ENCODE peak calls at places on chromosomes 13 and 19, in seven cellular contexts. One of them, this sample, is unnamed.
A peak's percentile ranks its signal among the peaks of the same experiment; 100 is the strongest.

GRCh38 chr19:50851620-50852019 is 3.1 kb upstream of the KLK3 start:
- DNase-seq in neuronal stem cell: no peak
- DNase-seq in H1: no peak
- DNase-seq in IMR-90: no peak
- DNase-seq in trophoblast cell: no peak
- DNase-seq in H9: no peak
- DNase-seq in mesendoderm: no peak
- DNase-seq in this sample: no peak

GRCh38 chr19:1856698-1857603 is 6.4 kb downstream of the KLF16 start:
- DNase-seq in neuronal stem cell: no peak
- DNase-seq in H1: no peak
- DNase-seq in IMR-90: peak; percentile 70
- DNase-seq in mesendoderm: peak; percentile 86
- DNase-seq in H9: peak; percentile 85
- DNase-seq in trophoblast cell: peak; percentile 89
- DNase-seq in this sample: peak; percentile 85

GRCh38 chr13:54980651-54981050 is 1952.0 kb downstream of the OLFM4 start:
- DNase-seq in neuronal stem cell: no peak
- DNase-seq in trophoblast cell: no peak
- DNase-seq in H9: no peak
- DNase-seq in mesendoderm: no peak
- DNase-seq in IMR-90: no peak
- DNase-seq in H1: no peak
- DNase-seq in this sample: peak; percentile 20

GRCh38 chr19:32750441-32751055 is 31.0 kb downstream of the TDRD12 start:
- DNase-seq in neuronal stem cell: no peak
- DNase-seq in H9: no peak
- DNase-seq in trophoblast cell: peak; percentile 72
- DNase-seq in IMR-90: no peak
- DNase-seq in H1: no peak
- DNase-seq in mesendoderm: no peak
- DNase-seq in this sample: no peak

GRCh38 chr13:43196171-43196611 is 172.8 kb downstream of the DNAJC15 start:
- DNase-seq in neuronal stem cell: no peak
- DNase-seq in H9: no peak
- DNase-seq in H1: no peak
- DNase-seq in mesendoderm: no peak
- DNase-seq in trophoblast cell: no peak
- DNase-seq in IMR-90: peak; percentile 8
- DNase-seq in this sample: peak; percentile 8

GRCh38 chr19:48645652-48646191 is at the start of gene CA11:
- DNase-seq in neuronal stem cell: no peak
- DNase-seq in trophoblast cell: no peak
- DNase-seq in mesendoderm: peak; percentile 93
- DNase-seq in IMR-90: no peak
- DNase-seq in H1: no peak
- DNase-seq in H9: peak; percentile 55
- DNase-seq in this sample: no peak

GRCh38 chr13:105341758-105342157 is 1193.7 kb downstream of the EFNB2 start:
- DNase-seq in trophoblast cell: no peak
- DNase-seq in neuronal stem cell: no peak
- DNase-seq in mesendoderm: no peak
- DNase-seq in H1: no peak
- DNase-seq in H9: no peak
- DNase-seq in IMR-90: no peak
- DNase-seq in this sample: no peak

GRCh38 chr13:110374644-110375370 is 67.7 kb downstream of the COL4A2 start:
- DNase-seq in H1: no peak
- DNase-seq in IMR-90: no peak
- DNase-seq in mesendoderm: peak; percentile 45
- DNase-seq in neuronal stem cell: no peak
- DNase-seq in H9: no peak
- DNase-seq in trophoblast cell: peak; percentile 91
- DNase-seq in this sample: no peak

GRCh38 chr19:17244618-17245534 is 843 bp downstream of the NR2F6 start:
- DNase-seq in H1: no peak
- DNase-seq in mesendoderm: no peak
- DNase-seq in H9: no peak
- DNase-seq in IMR-90: no peak
- DNase-seq in trophoblast cell: no peak
- DNase-seq in neuronal stem cell: no peak
- DNase-seq in this sample: no peak

GRCh38 chr13:66014757-66015156 is 1215.4 kb downstream of the PCDH9 start:
- DNase-seq in H1: no peak
- DNase-seq in IMR-90: peak; percentile 2
- DNase-seq in H9: no peak
- DNase-seq in mesendoderm: no peak
- DNase-seq in trophoblast cell: no peak
- DNase-seq in neuronal stem cell: no peak
- DNase-seq in this sample: no peak

GRCh38 chr19:39778763-39779162 is at the start of gene LEUTX:
- DNase-seq in trophoblast cell: no peak
- DNase-seq in H9: no peak
- DNase-seq in mesendoderm: no peak
- DNase-seq in H1: no peak
- DNase-seq in IMR-90: no peak
- DNase-seq in neuronal stem cell: no peak
- DNase-seq in this sample: no peak

GRCh38 chr13:113164492-113164891 is 6.0 kb downstream of the PROZ start:
- DNase-seq in neuronal stem cell: no peak
- DNase-seq in trophoblast cell: no peak
- DNase-seq in mesendoderm: no peak
- DNase-seq in IMR-90: no peak
- DNase-seq in H9: no peak
- DNase-seq in H1: no peak
- DNase-seq in this sample: no peak

GRCh38 chr13:43822969-43823368 is 36.2 kb upstream of the ENOX1 start:
- DNase-seq in H9: no peak
- DNase-seq in trophoblast cell: no peak
- DNase-seq in IMR-90: no peak
- DNase-seq in mesendoderm: no peak
- DNase-seq in neuronal stem cell: no peak
- DNase-seq in H1: no peak
- DNase-seq in this sample: no peak

GRCh38 chr13:50365300-50365682 is 350.0 kb downstream of the KCNRG start:
- DNase-seq in H1: no peak
- DNase-seq in neuronal stem cell: no peak
- DNase-seq in mesendoderm: no peak
- DNase-seq in H9: no peak
- DNase-seq in trophoblast cell: no peak
- DNase-seq in IMR-90: no peak
- DNase-seq in this sample: no peak

DNA sequence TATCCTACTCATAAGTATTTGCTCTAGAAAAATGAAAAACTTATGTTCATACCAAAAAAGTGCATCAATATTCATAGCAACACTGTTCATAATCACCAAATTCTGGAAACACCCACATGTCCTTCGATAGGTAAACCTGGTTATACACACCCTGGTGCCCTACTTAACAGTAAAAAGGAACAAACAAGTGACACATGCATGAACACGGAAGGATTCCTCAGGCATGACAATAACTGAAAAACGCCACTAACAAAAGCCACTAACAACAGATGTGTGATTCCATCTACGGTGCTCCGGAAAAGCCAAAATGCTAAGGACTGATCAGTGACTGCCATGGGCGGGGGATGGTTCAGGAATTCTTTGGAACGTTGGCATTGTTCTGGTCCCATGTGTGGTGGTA is 65.5 kb downstream of the STK24 start:
- DNase-seq in IMR-90: no peak
- DNase-seq in neuronal stem cell: no peak
- DNase-seq in mesendoderm: no peak
- DNase-seq in H9: no peak
- DNase-seq in trophoblast cell: no peak
- DNase-seq in H1: no peak
- DNase-seq in this sample: no peak
- H3K4ac ChIP-seq in IMR-90: no peak overlapping the region
- H3K4ac ChIP-seq in neuronal stem cell: no peak overlapping the region
- H3K4ac ChIP-seq in mesendoderm: no peak overlapping the region
- H3K4ac ChIP-seq in H9: no peak overlapping the region
- H3K4ac ChIP-seq in trophoblast cell: no peak overlapping the region
- H3K4ac ChIP-seq in H1: no peak overlapping the region
- H3K4ac ChIP-seq in this sample: no peak overlapping the region

GRCh38 chr19:9052894-9053293 is 34.0 kb upstream of the OR1M1 start:
- DNase-seq in trophoblast cell: no peak
- DNase-seq in H9: no peak
- DNase-seq in H1: no peak
- DNase-seq in IMR-90: no peak
- DNase-seq in mesendoderm: no peak
- DNase-seq in neuronal stem cell: no peak
- DNase-seq in this sample: no peak

GRCh38 chr19:9054207-9054606 is 32.7 kb upstream of the OR1M1 start:
- DNase-seq in IMR-90: no peak
- DNase-seq in neuronal stem cell: no peak
- DNase-seq in H1: no peak
- DNase-seq in mesendoderm: no peak
- DNase-seq in trophoblast cell: no peak
- DNase-seq in H9: no peak
- DNase-seq in this sample: no peak

GRCh38 chr19:9060559-9061340 is 26.1 kb upstream of the OR1M1 start:
- DNase-seq in trophoblast cell: no peak
- DNase-seq in H9: no peak
- DNase-seq in IMR-90: no peak
- DNase-seq in H1: no peak
- DNase-seq in neuronal stem cell: no peak
- DNase-seq in mesendoderm: no peak
- DNase-seq in this sample: no peak

GRCh38 chr19:9057505-9058258 is 29.2 kb upstream of the OR1M1 start:
- DNase-seq in H9: no peak
- DNase-seq in mesendoderm: no peak
- DNase-seq in neuronal stem cell: no peak
- DNase-seq in trophoblast cell: no peak
- DNase-seq in IMR-90: no peak
- DNase-seq in H1: no peak
- DNase-seq in this sample: no peak

DNA sequence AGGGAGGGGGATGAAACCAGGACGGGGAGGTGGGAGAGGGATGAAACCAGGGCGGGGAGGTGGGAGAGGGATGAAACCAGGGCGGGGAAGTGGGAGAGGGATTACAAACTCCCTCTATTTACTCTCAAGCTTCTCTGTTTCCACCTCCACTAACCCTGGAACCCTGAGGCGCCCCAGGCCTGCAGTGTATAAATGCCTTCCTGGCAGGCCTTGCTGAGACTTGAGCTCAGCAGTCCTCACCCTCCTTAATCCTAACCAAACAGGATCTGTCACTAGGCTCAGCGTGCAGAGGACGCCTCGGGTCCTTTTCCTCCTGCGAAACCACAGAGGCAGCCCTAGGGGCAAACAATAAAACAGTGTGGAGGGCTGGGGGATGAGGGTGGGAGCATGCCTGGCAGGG is 32.1 kb upstream of the OR1M1 start:
- DNase-seq in H9: peak; percentile 56
- DNase-seq in neuronal stem cell: peak; percentile 11
- DNase-seq in trophoblast cell: peak; percentile 93
- DNase-seq in mesendoderm: peak; percentile 88
- DNase-seq in H1: no peak
- DNase-seq in IMR-90: no peak
- DNase-seq in this sample: no peak
- H3K27ac ChIP-seq in H9: no peak overlapping the region
- H3K27ac ChIP-seq in neuronal stem cell: no peak overlapping the region
- H3K27ac ChIP-seq in trophoblast cell: peak overlapping the region; percentile 70
- H3K27ac ChIP-seq in mesendoderm: peak overlapping the region; percentile 57
- H3K27ac ChIP-seq in H1: peak overlapping the region; percentile 69
- H3K27ac ChIP-seq in IMR-90: no peak overlapping the region
- H3K27ac ChIP-seq in this sample: peak overlapping the region; percentile 61

GRCh38 chr19:690203-690602 is 5.0 kb downstream of the PRSS57 start:
- DNase-seq in trophoblast cell: no peak
- DNase-seq in H1: no peak
- DNase-seq in mesendoderm: no peak
- DNase-seq in neuronal stem cell: no peak
- DNase-seq in IMR-90: no peak
- DNase-seq in H9: no peak
- DNase-seq in this sample: no peak
- H3K18ac ChIP-seq in trophoblast cell: no peak overlapping the region
- H3K18ac ChIP-seq in H1: no peak overlapping the region
- H3K18ac ChIP-seq in mesendoderm: no peak overlapping the region
- H3K18ac ChIP-seq in neuronal stem cell: no peak overlapping the region
- H3K18ac ChIP-seq in IMR-90: no peak overlapping the region
- H3K18ac ChIP-seq in H9: no peak overlapping the region
- H3K18ac ChIP-seq in this sample: no peak overlapping the region

GRCh38 chr13:71477735-71478134 is 389.3 kb downstream of the DACH1 start:
- DNase-seq in neuronal stem cell: no peak
- DNase-seq in mesendoderm: peak; percentile 26
- DNase-seq in IMR-90: no peak
- DNase-seq in H1: no peak
- DNase-seq in H9: no peak
- DNase-seq in trophoblast cell: no peak
- DNase-seq in this sample: no peak
- H3K4ac ChIP-seq in neuronal stem cell: no peak overlapping the region
- H3K4ac ChIP-seq in mesendoderm: no peak overlapping the region
- H3K4ac ChIP-seq in IMR-90: no peak overlapping the region
- H3K4ac ChIP-seq in H1: no peak overlapping the region
- H3K4ac ChIP-seq in H9: no peak overlapping the region
- H3K4ac ChIP-seq in trophoblast cell: no peak overlapping the region
- H3K4ac ChIP-seq in this sample: no peak overlapping the region

DNA sequence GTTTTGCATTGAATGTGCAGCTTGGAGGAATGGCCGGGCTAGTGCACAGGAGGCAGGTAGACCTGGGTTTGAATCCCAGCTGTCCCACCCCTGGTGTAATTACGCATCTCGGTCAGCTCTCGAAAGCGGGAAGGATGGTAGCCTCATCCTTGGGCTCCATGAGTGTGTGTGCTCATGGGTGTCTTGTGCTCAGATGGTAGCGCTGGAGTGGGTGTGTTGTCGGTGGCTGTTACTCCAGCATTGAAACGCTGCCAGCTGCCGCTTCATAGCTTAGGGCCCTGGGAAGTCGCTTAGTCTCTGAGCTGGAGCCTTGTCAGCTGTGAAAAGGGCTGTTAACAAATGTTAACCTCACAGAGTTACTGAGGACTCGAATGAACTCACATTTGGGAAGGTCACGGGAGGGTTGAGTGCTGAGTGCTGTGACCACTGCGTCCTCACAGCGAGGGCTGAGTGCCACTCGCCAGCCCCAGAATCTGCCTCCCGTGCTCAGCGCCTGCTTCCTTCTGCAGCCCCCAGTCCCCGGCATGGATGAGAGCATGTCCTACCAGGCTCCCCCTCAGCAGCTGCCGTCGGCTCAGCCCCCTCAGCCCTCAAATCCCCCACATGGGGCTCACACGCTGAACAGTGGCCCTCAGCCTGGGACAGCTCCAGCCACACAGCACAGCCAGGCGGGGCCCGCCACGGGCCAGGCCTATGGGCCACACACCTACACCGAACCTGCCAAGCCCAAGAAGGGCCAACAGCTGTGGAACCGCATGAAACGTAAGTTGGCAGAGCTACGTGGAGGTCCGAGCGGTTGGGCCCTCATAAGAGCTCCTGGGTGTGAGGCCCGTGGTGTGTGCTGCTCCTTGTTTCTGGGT is 5.2 kb downstream of the LENG8 start:
- DNase-seq in IMR-90: no peak
- DNase-seq in neuronal stem cell: no peak
- DNase-seq in mesendoderm: no peak
- DNase-seq in trophoblast cell: no peak
- DNase-seq in H1: no peak
- DNase-seq in H9: no peak
- DNase-seq in this sample: no peak
- H3K27ac ChIP-seq in IMR-90: no peak overlapping the region
- H3K27ac ChIP-seq in neuronal stem cell: no peak overlapping the region
- H3K27ac ChIP-seq in mesendoderm: no peak overlapping the region
- H3K27ac ChIP-seq in trophoblast cell: no peak overlapping the region
- H3K27ac ChIP-seq in H1: no peak overlapping the region
- H3K27ac ChIP-seq in H9: no peak overlapping the region
- H3K27ac ChIP-seq in this sample: no peak overlapping the region

GRCh38 chr13:29182216-29182615 is 362.1 kb downstream of the MTUS2 start:
- DNase-seq in H1: no peak
- DNase-seq in trophoblast cell: no peak
- DNase-seq in neuronal stem cell: no peak
- DNase-seq in mesendoderm: no peak
- DNase-seq in IMR-90: no peak
- DNase-seq in H9: no peak
- DNase-seq in this sample: no peak
- H3K18ac ChIP-seq in H1: no peak overlapping the region
- H3K18ac ChIP-seq in trophoblast cell: no peak overlapping the region
- H3K18ac ChIP-seq in neuronal stem cell: no peak overlapping the region
- H3K18ac ChIP-seq in mesendoderm: no peak overlapping the region
- H3K18ac ChIP-seq in IMR-90: no peak overlapping the region
- H3K18ac ChIP-seq in H9: no peak overlapping the region
- H3K18ac ChIP-seq in this sample: no peak overlapping the region

This sample was measured in mesenchymal stem cell.